ENCODE peak calls at places on chromosomes 5 and 9, in eight cellular contexts. Y is sigmoid colon, H is heart right ventricle, S is tibial artery, I is left lung, D is H9, J is neural progenitor cell, U is astrocyte. B is an unnamed sample.
A peak's percentile ranks its signal among the peaks of the same experiment; 100 is the strongest.

GRCh38 chr5:32612134-32612888 is 27.0 kb downstream of the SUB1 start:
- DNase-seq in J (no peak), I (no peak), Y (no peak), S (no peak), U (peak; percentile 72), D (no peak), H (no peak), B (no peak)

GRCh38 chr5:116274251-116274650 is 189.4 kb downstream of the COMMD10 start:
- DNase-seq in J (no peak), H (no peak), D (no peak), Y (no peak), S (no peak), I (no peak), U (no peak), B (no peak)

GRCh38 chr5:55154893-55155292 is 5.1 kb upstream of the GPX8 start:
- DNase-seq in D (no peak), S (no peak), U (peak; percentile 81), I (no peak), J (no peak), Y (no peak), H (no peak), B (no peak)

GRCh38 chr5:5297432-5298067 is 124.9 kb upstream of the ICE1 start:
- DNase-seq in J (no peak), U (no peak), D (no peak), S (no peak), Y (no peak), I (no peak), H (no peak), B (no peak)

GRCh38 chr9:102435427-102435826 is 559.7 kb upstream of the CYLC2 start:
- DNase-seq in Y (no peak), D (no peak), I (no peak), U (no peak), H (no peak), J (no peak), S (no peak), B (no peak)

GRCh38 chr5:101720033-101720432 is 576.1 kb downstream of the SLCO4C1 start:
- DNase-seq in D (no peak), I (no peak), H (no peak), J (no peak), Y (no peak), U (no peak), S (no peak), B (no peak)

GRCh38 chr5:97400537-97400936 is 217.5 kb upstream of the RIOK2 start:
- DNase-seq in Y (no peak), H (no peak), J (peak; percentile 50), I (no peak), D (no peak), U (no peak), S (no peak), B (no peak)

GRCh38 chr5:159040181-159040580 is 59.5 kb downstream of the EBF1 start:
- DNase-seq in H (no peak), I (no peak), S (no peak), Y (no peak), U (no peak), J (no peak), D (no peak), B (no peak)

GRCh38 chr9:127816362-127816725 is 13.7 kb downstream of the FPGS start:
- DNase-seq in Y (no peak), H (no peak), I (no peak), S (no peak), J (no peak), D (no peak), U (no peak), B (no peak)

GRCh38 chr9:93451762-93452709 is 551 bp downstream of the FAM120A start:
- DNase-seq in Y (peak; percentile 78), H (peak; percentile 57), I (peak; percentile 90), U (peak; percentile 30), D (peak; percentile 46), J (peak; percentile 81), S (peak; percentile 29), B (peak; percentile 63)

GRCh38 chr5:112710896-112711295 is 26.8 kb upstream of the APC start:
- DNase-seq in J (no peak), H (no peak), S (no peak), U (no peak), I (no peak), Y (no peak), D (no peak), B (no peak)
- H3K4me1 ChIP-seq in J (peaks cover 11% of the 10 kb centered on the region), H (no peaks in the 10 kb centered on the region), S (peaks cover 8% of the 10 kb centered on the region), U (peaks cover 10% of the 10 kb centered on the region), I (peaks cover 7% of the 10 kb centered on the region), Y (peaks cover 60% of the 10 kb centered on the region), D (peaks cover 2% of the 10 kb centered on the region), B (peaks cover 3% of the 10 kb centered on the region)

GRCh38 chr9:90950600-90950999 is 149.0 kb downstream of the SYK start:
- DNase-seq in D (no peak), S (no peak), J (no peak), U (no peak), I (no peak), H (no peak), Y (no peak), B (no peak)

GRCh38 chr9:90948156-90948555 is 146.5 kb downstream of the SYK start:
- DNase-seq in S (no peak), D (no peak), U (no peak), J (no peak), H (no peak), I (no peak), Y (no peak), B (no peak)

GRCh38 chr9:90956026-90956810 is 154.6 kb downstream of the SYK start:
- DNase-seq in H (no peak), U (peak; percentile 65), S (no peak), J (no peak), D (no peak), Y (peak; percentile 50), I (no peak), B (no peak)

GRCh38 chr9:90953805-90954204 is 152.2 kb downstream of the SYK start:
- DNase-seq in H (no peak), I (no peak), U (no peak), J (no peak), S (no peak), D (no peak), Y (no peak), B (no peak)

DNA sequence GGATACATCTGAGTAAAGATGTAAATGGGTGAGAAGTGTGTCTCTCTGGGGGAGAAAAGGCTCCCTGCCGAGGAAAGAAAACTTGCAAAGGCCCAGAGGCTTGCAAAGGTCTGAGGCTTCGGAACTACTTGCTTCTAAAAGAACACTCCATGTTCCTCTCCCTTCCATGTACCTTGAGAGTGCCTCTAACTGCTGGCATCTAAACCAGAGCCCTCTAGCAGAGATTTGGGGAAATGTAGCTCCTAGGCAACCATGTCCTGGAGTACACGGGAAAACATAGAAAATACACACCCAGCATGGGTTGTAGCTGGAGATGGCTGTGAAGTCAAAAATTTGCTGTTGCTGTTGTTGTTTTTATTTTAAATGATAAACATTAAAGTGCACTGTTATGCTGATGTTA is 151.6 kb downstream of the SYK start:
- DNase-seq in Y (no peak), J (no peak), S (no peak), D (no peak), H (no peak), I (no peak), U (no peak), B (no peak)
- TF ChIP-seq CTCF in Y (no peak), J (peak; percentile 6), S (no peak), D (no peak), H (no peak), I (no peak), U (no peak), B (no peak)

DNA sequence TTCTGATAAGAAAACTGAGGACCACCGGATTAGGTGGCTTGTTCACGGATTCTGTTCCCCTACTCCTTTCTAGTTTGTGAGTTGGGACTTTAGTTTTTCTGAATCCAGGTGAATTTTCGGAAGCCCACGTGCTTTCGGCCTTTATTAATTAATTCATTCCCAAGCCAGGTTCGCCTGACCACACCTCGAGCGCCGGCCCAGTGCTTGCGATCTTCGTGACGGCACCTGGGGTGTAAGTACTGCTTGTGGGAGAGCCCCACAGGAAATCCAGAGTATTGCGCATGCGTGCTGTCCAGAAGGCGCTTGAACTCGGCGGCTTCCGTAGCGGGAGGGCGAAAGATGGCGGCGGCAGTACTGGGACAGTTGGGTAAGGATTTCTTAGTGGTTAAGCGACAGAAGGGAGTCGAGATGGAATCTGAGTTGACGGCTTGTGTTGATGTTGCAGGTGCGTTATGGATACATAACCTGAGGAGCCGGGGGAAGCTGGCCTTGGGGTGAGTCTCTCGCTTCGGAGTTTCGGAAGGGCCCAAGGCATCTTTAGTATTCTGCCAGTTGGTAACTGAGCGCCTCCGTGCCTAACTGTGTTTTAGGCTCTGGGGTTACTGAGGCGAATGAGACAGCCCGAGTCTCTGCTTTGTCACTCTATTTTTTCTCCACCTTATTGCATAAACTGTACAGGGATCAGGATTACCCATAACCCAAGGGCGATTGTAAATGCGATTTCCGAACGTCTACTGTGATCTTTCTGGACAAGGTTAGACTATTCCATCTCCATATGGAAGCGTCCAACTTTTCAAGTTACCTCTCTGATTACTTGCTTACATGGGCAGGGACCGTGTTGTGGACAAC is at the start of gene MRPL22:
- DNase-seq in I (peak; percentile 96), H (peak; percentile 90), U (peak; percentile 88), Y (peak; percentile 95), D (peak; percentile 93), S (peak; percentile 89), J (peak; percentile 94), B (peak; percentile 92)
- H3K4me1 ChIP-seq in I (peaks cover 21% of the 10 kb centered on the region), H (no peaks in the 10 kb centered on the region), U (peaks cover 18% of the 10 kb centered on the region), Y (peaks cover 56% of the 10 kb centered on the region), D (no peaks in the 10 kb centered on the region), S (peaks cover 27% of the 10 kb centered on the region), J (peaks cover 14% of the 10 kb centered on the region), B (no peaks in the 10 kb centered on the region)

GRCh38 chr9:98203153-98203552 is 10.7 kb upstream of the CORO2A start:
- DNase-seq in I (no peak), J (no peak), D (no peak), Y (no peak), S (no peak), U (no peak), H (no peak), B (no peak)
- TF ChIP-seq CTCF in I (no peak), J (no peak), D (no peak), Y (no peak), S (no peak), U (no peak), H (no peak), B (no peak)

DNA sequence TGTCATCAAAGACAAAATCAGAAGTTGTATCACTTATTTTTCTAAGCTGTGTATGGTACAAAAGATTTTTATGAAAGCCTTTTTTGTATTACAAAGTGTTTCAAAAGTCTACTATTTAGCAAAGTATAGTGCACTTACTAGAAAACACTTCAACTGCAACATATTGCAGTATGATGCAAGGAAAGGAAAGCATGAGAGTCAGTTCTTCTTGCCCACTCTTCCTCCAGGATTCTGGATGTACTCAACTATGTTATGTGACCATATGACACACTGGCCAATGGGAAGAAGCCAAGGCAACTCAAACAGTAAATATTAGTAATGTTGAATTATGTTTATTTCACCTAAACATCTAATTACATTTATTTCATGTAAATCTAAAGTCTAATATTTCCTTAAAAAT is 49.5 kb upstream of the TYRP1 start:
- DNase-seq in I (no peak), S (no peak), U (no peak), H (no peak), J (no peak), D (no peak), Y (no peak), B (no peak)
- H3K4me1 ChIP-seq in I (no peaks in the 10 kb centered on the region), S (no peaks in the 10 kb centered on the region), U (no peaks in the 10 kb centered on the region), H (no peaks in the 10 kb centered on the region), J (no peaks in the 10 kb centered on the region), D (no peaks in the 10 kb centered on the region), Y (no peaks in the 10 kb centered on the region), B (peaks cover 2% of the 10 kb centered on the region)

DNA sequence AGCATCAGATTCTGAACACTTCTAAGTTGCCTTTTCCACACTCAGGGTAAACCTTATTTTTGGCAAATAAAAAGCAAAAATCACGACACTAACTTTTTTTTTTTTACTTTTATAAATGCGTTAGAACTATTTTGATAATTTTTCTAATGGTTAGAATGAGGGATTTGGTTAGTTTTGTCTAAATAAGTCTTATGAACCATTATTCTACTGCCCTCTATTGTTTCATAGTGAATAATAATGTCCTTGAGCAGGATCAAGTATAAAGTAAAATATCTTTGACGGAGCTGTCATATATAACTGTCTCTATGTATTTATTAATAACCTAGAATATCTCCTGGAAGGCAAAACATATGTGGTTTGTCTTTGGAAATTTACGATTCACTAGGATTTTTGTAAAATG is 631.8 kb downstream of the GABRG2 start:
- DNase-seq in I (no peak), U (no peak), D (no peak), J (no peak), H (no peak), S (no peak), Y (no peak), B (no peak)
- TF ChIP-seq CTCF in I (no peak), U (no peak), D (no peak), J (no peak), H (no peak), S (no peak), Y (no peak), B (peak; percentile 8)

B was measured in BE2C.